ENCODE peak calls at places on chromosomes 3 and 15, in four cellular contexts. Y, X, S and J are unnamed samples.

GRCh38 chr3:161969867-161970266 is 473.3 kb downstream of the OTOL1 start:
- DNase-seq in Y (no peak), X (no peak), S (no peak), J (no peak)

GRCh38 chr15:46365612-46366011 is 730.8 kb downstream of the SQOR start:
- DNase-seq in Y (no peak), X (no peak), S (no peak), J (no peak)

GRCh38 chr3:60246361-60246760 is 1004.9 kb downstream of the FHIT start:
- DNase-seq in Y (no peak), X (no peak), S (no peak), J (no peak)

GRCh38 chr15:58457466-58457965 is 25.7 kb downstream of the LIPC start:
- DNase-seq in Y (no peak), X (no peak), S (no peak), J (no peak)

GRCh38 chr3:189530822-189531221 is 100.4 kb upstream of the TP63 start:
- DNase-seq in Y (no peak), X (no peak), S (no peak), J (no peak)

GRCh38 chr3:126293370-126294082 is 63.7 kb downstream of the KLF15 start:
- DNase-seq in Y (no peak), X (no peak), S (no peak), J (no peak)

GRCh38 chr3:99172736-99173657 is 271.5 kb upstream of the DCBLD2 start:
- DNase-seq in Y (peak), X (peak), S (peak), J (peak)

GRCh38 chr15:85672338-85673097 is 122.2 kb downstream of the KLHL25 start:
- DNase-seq in Y (no peak), X (no peak), S (no peak), J (no peak)

GRCh38 chr3:146308682-146309081 is 57.8 kb upstream of the PLSCR4 start:
- DNase-seq in Y (no peak), X (no peak), S (no peak), J (no peak)

GRCh38 chr3:38039899-38040261 is 872 bp downstream of the DLEC1 start:
- DNase-seq in Y (no peak), X (peak), S (peak), J (peak)

GRCh38 chr15:41438206-41438605 is 21.3 kb downstream of the RTF1 start:
- DNase-seq in Y (no peak), X (no peak), S (no peak), J (no peak)

GRCh38 chr3:43259626-43260025 is 26.7 kb upstream of the SNRK start:
- DNase-seq in Y (no peak), X (no peak), S (no peak), J (no peak)

GRCh38 chr3:85342915-85343314 is 384.1 kb downstream of the CADM2 start:
- DNase-seq in Y (no peak), X (peak), S (peak), J (peak)

GRCh38 chr3:37183375-37183831 is 9.0 kb upstream of the LRRFIP2 start:
- DNase-seq in Y (no peak), X (no peak), S (peak), J (peak)

GRCh38 chr15:32775103-32775502 is 57.3 kb downstream of the GREM1 start:
- DNase-seq in Y (no peak), X (no peak), S (no peak), J (no peak)

GRCh38 chr3:42498791-42499477 is 3.5 kb upstream of the VIPR1 start:
- DNase-seq in Y (no peak), X (no peak), S (no peak), J (no peak)

GRCh38 chr15:47991376-47991775 is 129.4 kb upstream of the SLC24A5 start:
- DNase-seq in Y (no peak), X (no peak), S (no peak), J (no peak)

GRCh38 chr15:47674576-47675232 is 42.6 kb upstream of the SEMA6D start:
- DNase-seq in Y (no peak), X (peak), S (no peak), J (no peak)

GRCh38 chr3:157103280-157103679 is 56.7 kb downstream of the CCNL1 start:
- DNase-seq in Y (no peak), X (no peak), S (no peak), J (no peak)

GRCh38 chr3:149340310-149340933 is 7.0 kb upstream of the TM4SF18 start:
- DNase-seq in Y (no peak), X (no peak), S (peak), J (no peak)

GRCh38 chr15:41031232-41032078 is 78.2 kb downstream of the CHAC1 start:
- DNase-seq in Y (no peak), X (no peak), S (no peak), J (no peak)

GRCh38 chr3:89405145-89405544 is 297.7 kb downstream of the EPHA3 start:
- DNase-seq in Y (no peak), X (no peak), S (no peak), J (no peak)

GRCh38 chr3:10459954-10460754 is 45.2 kb downstream of the ATP2B2 start:
- DNase-seq in Y (peak), X (peak), S (peak), J (peak)

GRCh38 chr3:179447251-179447650 is 4.0 kb downstream of the GNB4 start:
- DNase-seq in Y (no peak), X (no peak), S (no peak), J (no peak)

GRCh38 chr3:179449621-179450020 is 1.6 kb downstream of the GNB4 start:
- DNase-seq in Y (no peak), X (no peak), S (no peak), J (no peak)

GRCh38 chr3:179450901-179451334 is 352 bp downstream of the GNB4 start:
- DNase-seq in Y (no peak), X (peak), S (no peak), J (peak)

GRCh38 chr3:179450321-179450720 is 949 bp downstream of the GNB4 start:
- DNase-seq in Y (no peak), X (peak), S (no peak), J (no peak)

DNA sequence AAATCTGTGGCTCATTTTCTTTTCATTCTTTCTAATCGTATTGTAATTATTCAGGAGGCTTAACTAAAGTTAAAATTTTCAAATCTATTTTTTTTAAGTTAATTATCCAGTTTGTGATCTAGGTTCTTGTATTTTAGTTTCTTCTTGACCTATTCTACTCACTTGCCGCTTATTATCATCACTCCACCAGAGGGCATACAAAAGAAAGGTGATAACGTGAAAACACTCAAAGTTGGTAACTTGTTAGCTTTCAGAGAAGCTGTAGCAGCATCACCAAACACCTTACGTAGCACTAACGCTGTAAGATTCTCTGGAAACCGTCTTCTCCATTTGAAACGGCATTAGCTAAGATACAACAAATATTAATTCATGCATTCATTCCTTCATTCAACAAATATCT is 4.8 kb downstream of the GNB4 start:
- DNase-seq in Y (no peak), X (peak), S (no peak), J (peak)
- TF ChIP-seq CTCF in Y (no peak), X (peak), S (peak), J (peak)

GRCh38 chr3:11775493-11775892 is 71.2 kb downstream of the TAMM41 start:
- DNase-seq in Y (no peak), X (no peak), S (no peak), J (no peak)

GRCh38 chr3:11776346-11776745 is 70.3 kb downstream of the TAMM41 start:
- DNase-seq in Y (no peak), X (no peak), S (no peak), J (no peak)

GRCh38 chr3:11778248-11778647 is 68.4 kb downstream of the TAMM41 start:
- DNase-seq in Y (no peak), X (no peak), S (no peak), J (no peak)

GRCh38 chr3:11770477-11771381 is 76.0 kb downstream of the TAMM41 start:
- DNase-seq in Y (peak), X (peak), S (peak), J (peak)

DNA sequence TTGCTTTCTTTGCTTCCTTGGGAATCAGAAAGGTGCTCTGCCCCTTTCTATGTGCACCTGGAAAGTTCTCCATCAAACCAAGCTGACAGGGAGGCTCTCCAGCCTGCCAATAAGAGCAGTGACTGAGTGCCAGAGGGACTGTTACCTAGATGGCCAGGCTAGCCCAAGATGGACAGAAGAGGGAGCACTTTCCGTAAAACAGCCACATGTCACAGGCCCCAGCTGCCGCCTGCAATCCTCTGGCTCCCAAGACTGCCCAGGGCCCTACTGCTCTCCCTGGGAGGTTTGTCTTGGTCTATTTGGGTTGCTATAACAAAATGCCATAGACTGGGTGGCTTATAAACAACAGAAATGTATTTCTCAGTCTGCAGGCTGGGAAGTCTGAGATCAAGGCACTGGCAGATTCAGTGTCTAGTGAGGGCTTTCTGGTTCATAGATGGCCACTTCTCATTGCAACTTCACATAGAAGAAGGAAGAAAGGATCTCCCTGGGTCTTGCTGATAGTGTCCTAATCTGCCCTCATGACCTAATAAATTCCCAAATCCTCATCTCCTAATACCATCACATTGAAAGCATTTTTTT is 72.3 kb downstream of the TAMM41 start:
- DNase-seq in Y (peak), X (peak), S (peak), J (peak)
- TF ChIP-seq CTCF in Y (peak), X (peak), S (peak), J (peak)

DNA sequence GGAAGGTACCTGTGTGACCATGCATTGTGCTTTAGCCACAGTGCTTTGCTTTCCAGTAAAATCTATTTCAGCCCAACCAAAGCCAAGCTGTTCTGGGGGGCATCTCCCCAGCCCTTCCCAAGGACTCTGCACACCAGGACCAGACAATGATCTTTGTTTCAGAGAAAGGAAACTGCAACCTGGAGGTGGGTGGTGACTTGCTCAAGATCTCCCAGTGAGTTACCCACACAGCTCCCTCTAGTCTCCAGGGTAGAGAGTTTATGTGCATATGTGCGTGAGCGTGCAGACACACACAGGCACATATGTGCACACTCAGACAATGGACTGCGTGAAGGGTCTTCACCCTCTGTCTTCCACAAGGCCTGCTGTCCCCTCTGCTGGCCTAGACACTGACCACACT is 162.4 kb upstream of the TLE3 start:
- DNase-seq in Y (no peak), X (no peak), S (no peak), J (no peak)
- TF ChIP-seq CTCF in Y (no peak), X (no peak), S (peak), J (no peak)

GRCh38 chr3:4107430-4107829 is 195.7 kb upstream of the SETMAR start:
- DNase-seq in Y (no peak), X (no peak), S (no peak), J (peak)
- TF ChIP-seq CTCF in Y (no peak), X (peak), S (no peak), J (peak)

DNA sequence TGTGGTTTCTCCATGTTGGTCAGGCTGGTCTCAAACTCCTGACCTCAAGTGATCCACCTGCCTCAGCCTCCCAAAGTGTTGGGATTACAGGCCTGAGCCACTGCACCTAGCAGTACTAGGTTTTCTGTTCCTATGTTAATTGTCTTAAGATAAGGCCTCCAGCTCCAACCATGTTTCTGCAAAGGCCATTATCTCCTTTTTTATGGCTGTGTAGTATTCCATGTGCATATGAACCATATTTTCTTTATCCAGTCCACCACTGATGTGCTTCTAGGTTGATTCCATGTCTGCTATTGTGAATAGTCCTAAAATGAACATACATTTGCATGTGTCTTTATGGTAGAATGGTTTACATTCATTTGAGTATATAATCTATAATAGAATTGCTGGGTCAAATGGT is 9.8 kb downstream of the HTR3C start:
- DNase-seq in Y (no peak), X (no peak), S (no peak), J (no peak)
- TF ChIP-seq CTCF in Y (no peak), X (no peak), S (no peak), J (no peak)

GRCh38 chr15:89140595-89140994 is 52.3 kb downstream of the ABHD2 start:
- DNase-seq in Y (no peak), X (no peak), S (no peak), J (no peak)

GRCh38 chr15:89141885-89142284 is 53.6 kb downstream of the ABHD2 start:
- DNase-seq in Y (no peak), X (no peak), S (no peak), J (no peak)

GRCh38 chr15:89137926-89138325 is 49.7 kb downstream of the ABHD2 start:
- DNase-seq in Y (no peak), X (no peak), S (no peak), J (no peak)

GRCh38 chr15:89138999-89139612 is 50.9 kb downstream of the ABHD2 start:
- DNase-seq in Y (no peak), X (no peak), S (no peak), J (no peak)

GRCh38 chr15:89139613-89140499 is 51.6 kb downstream of the ABHD2 start:
- DNase-seq in Y (no peak), X (peak), S (no peak), J (peak)
- TF ChIP-seq CTCF in Y (no peak), X (peak), S (no peak), J (peak)

GRCh38 chr3:23738946-23739345 is 66.8 kb upstream of the UBE2E1 start:
- DNase-seq in Y (no peak), X (no peak), S (peak), J (no peak)
- TF ChIP-seq CTCF in Y (no peak), X (no peak), S (no peak), J (no peak)

DNA sequence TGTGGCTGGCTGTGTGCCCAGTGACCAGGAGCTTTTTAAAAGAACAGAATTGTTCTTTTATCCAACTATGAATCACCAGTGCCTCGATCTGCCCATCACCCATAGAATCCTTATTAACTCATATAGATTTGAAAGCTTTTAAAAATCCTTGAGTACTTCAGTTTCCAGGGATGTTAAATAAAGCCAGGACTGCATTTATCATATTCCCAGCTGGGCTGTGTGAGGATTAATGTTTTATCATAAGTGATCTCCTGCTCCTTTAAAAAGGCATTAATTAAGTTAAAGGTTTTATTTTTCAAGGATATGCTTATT is 234.0 kb downstream of the MYRIP start:
- DNase-seq in Y (no peak), X (no peak), S (no peak), J (no peak)
- TF ChIP-seq CTCF in Y (no peak), X (no peak), S (no peak), J (no peak)

DNA sequence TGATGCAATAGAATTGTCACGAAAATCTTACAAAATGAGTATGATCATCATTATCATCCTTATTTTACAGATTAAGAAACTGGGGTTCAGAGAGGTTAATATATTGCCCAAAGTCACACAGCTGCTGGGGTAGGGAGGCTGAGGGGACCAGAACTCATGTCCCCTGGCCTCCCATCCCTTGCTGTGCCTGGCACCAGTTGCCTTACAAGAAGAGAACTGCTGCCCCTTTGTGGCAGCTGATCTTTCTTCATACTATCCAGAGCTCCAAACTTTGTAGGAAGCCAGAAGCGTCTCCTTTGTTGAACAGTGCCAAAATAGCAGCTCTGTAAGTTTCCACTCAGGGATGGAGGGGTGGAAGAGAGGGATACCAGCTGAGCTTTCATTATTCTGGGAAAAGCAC is 236.8 kb upstream of the TBC1D5 start:
- DNase-seq in Y (no peak), X (peak), S (no peak), J (peak)
- TF ChIP-seq CTCF in Y (no peak), X (peak), S (no peak), J (peak)

GRCh38 chr3:69324362-69325025 is 61.4 kb downstream of the FRMD4B start:
- DNase-seq in Y (no peak), X (peak), S (no peak), J (peak)
- TF ChIP-seq CTCF in Y (peak), X (peak), S (no peak), J (peak)